ENCODE peak calls at places on chromosomes 2 and 18, in six cellular contexts. L, B, H, C, J and K are unnamed samples.

GRCh38 chr2:46674451-46674850 is 195.1 kb downstream of the TMEM247 start:
- DNase-seq in L (no peak), B (no peak), H (no peak), C (no peak), J (no peak), K (no peak)

GRCh38 chr2:200081221-200081620 is 125.8 kb downstream of the MAIP1 start:
- DNase-seq in L (no peak), B (no peak), H (no peak), C (no peak), J (no peak), K (peak)

GRCh38 chr2:7685342-7686015 is 768.3 kb downstream of the RNF144A start:
- DNase-seq in L (no peak), B (no peak), H (no peak), C (no peak), J (no peak), K (no peak)

GRCh38 chr2:9408641-9409151 is 14.6 kb downstream of the ITGB1BP1 start:
- DNase-seq in L (no peak), B (no peak), H (no peak), C (no peak), J (no peak), K (no peak)

GRCh38 chr2:240397924-240398611 is 37.4 kb upstream of the GPC1 start:
- DNase-seq in L (no peak), B (no peak), H (no peak), C (no peak), J (no peak), K (no peak)

GRCh38 chr2:222302178-222303018 is 3.6 kb upstream of the PAX3 start:
- DNase-seq in L (peak), B (no peak), H (no peak), C (no peak), J (no peak), K (no peak)

GRCh38 chr18:48541026-48541746 is 2.4 kb downstream of the CTIF start:
- DNase-seq in L (peak), B (peak), H (no peak), C (no peak), J (no peak), K (no peak)

GRCh38 chr2:104375206-104375605 is 478.7 kb upstream of the POU3F3 start:
- DNase-seq in L (no peak), B (no peak), H (no peak), C (no peak), J (no peak), K (no peak)

GRCh38 chr2:203797363-203798111 is 70.0 kb upstream of the CTLA4 start:
- DNase-seq in L (no peak), B (no peak), H (no peak), C (no peak), J (no peak), K (no peak)

DNA sequence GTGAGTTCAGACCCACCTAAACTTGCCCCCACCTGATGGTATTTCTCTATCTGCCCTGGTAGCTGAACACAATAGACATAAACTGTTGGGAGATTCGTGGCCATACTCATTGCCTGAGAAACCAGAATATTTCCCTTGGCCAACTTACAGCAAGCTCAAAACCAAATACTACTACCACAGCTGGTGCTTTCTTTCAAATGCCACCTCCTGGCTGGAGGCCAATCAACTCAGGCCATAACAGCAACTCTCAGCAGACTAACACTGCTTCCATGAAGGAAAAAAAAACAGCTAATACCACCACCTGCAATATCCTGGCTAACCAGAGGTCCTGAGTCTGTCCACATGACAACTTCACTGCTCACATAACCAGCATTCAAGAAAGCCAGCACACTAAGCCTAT is 373.1 kb downstream of the CMPK2 start:
- DNase-seq in L (no peak), B (no peak), H (no peak), C (no peak), J (no peak), K (no peak)
- TF ChIP-seq ZNF274 in L (no peak), B (no peak), H (no peak), C (no peak), J (no peak), K (no peak)

GRCh38 chr18:54812885-54813284 is 15.4 kb upstream of the RAB27B start:
- DNase-seq in L (no peak), B (no peak), H (no peak), C (no peak), J (no peak), K (no peak)
- TF ChIP-seq ZNF274 in L (no peak), B (no peak), H (no peak), C (no peak), J (no peak), K (no peak)

GRCh38 chr2:105417789-105418475 is 19.1 kb upstream of the FHL2 start:
- DNase-seq in L (no peak), B (peak), H (no peak), C (no peak), J (no peak), K (no peak)
- TF ChIP-seq ZNF274 in L (no peak), B (peak), H (no peak), C (no peak), J (no peak), K (no peak)

GRCh38 chr18:23057096-23057495 is 78.2 kb upstream of the CABLES1 start:
- DNase-seq in L (no peak), B (no peak), H (no peak), C (no peak), J (no peak), K (no peak)

GRCh38 chr18:23059541-23060465 is 75.5 kb upstream of the CABLES1 start:
- DNase-seq in L (no peak), B (no peak), H (no peak), C (no peak), J (no peak), K (no peak)

GRCh38 chr18:23056315-23056714 is 79.0 kb upstream of the CABLES1 start:
- DNase-seq in L (no peak), B (no peak), H (no peak), C (no peak), J (no peak), K (no peak)

GRCh38 chr18:23054553-23054952 is 80.7 kb upstream of the CABLES1 start:
- DNase-seq in L (no peak), B (no peak), H (no peak), C (no peak), J (no peak), K (no peak)

DNA sequence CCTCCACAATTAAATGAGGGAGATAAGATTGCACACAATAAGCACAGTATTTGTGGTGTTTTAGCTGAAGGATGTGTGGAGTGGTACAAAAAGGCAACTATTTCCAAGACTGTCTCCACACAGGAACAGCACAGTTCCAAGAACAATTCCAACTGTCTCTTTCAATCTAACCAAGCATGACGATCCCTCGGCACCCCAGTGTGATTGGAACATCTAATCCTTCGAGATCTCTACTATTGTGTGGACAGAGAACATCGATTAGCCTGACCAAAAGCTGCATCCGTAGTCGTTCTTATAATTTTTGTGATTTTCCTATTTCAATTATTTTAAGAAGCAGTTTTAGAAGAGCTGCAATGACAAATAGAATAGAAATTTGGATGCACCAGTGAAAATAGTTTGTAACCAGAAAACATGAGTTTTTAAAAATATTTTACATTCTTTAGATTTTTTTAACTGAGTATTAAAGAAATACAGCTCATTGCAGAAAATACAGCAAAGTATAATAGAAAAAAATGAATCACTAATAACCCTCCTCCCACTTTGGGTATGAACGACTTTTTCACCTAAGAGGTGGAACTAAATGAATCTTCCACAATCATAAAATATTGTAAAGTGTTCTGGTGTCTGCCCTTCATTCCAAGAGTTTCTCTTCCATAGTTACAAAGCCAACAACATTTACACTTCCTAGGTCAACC is 76.4 kb upstream of the CABLES1 start:
- DNase-seq in L (no peak), B (no peak), H (no peak), C (no peak), J (no peak), K (no peak)
- TF ChIP-seq ZNF274 in L (no peak), B (no peak), H (no peak), C (no peak), J (no peak), K (no peak)

DNA sequence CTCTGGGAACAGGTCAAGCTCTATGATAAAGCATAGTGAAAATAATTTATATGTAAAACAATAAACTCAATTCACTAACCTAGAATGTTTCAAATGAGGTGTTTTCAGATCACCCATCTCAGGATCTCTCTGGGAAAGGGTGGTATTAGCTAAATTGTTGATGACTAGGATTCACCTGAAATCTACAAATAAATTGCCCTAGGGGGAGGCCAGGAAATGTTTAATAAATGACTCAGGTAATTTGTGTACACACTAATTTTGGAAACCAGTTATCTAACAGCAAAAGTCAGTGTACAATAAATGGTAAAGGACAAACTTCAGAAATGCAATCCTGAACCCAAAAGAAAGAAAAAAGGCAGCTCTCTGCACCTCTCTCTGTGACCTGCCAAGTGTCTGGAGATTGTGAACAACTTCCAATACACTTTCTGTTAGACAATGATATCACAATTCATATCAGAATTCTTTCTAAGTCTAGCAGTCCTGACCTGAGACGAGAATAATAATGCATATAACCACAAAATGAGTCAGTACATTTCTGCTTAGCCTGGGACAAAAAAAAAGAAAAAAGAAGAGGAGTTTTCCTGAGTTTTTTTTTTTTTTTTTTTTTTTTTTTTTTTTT is 760.0 kb downstream of the EPHA4 start:
- DNase-seq in L (no peak), B (no peak), H (no peak), C (no peak), J (no peak), K (no peak)
- TF ChIP-seq ZNF274 in L (no peak), B (no peak), H (no peak), C (no peak), J (no peak), K (no peak)

GRCh38 chr18:9428862-9429661 is 46.3 kb upstream of the RALBP1 start:
- DNase-seq in L (no peak), B (no peak), H (no peak), C (no peak), J (no peak), K (no peak)
- TF ChIP-seq ZNF274 in L (no peak), B (no peak), H (no peak), C (no peak), J (no peak), K (no peak)

GRCh38 chr18:29879763-29880162 is 1162.8 kb downstream of the DSC3 start:
- DNase-seq in L (no peak), B (no peak), H (no peak), C (no peak), J (no peak), K (no peak)

GRCh38 chr18:29883114-29883513 is 1159.4 kb downstream of the DSC3 start:
- DNase-seq in L (no peak), B (no peak), H (no peak), C (no peak), J (no peak), K (no peak)

GRCh38 chr18:29882620-29883019 is 1159.9 kb downstream of the DSC3 start:
- DNase-seq in L (no peak), B (no peak), H (no peak), C (no peak), J (no peak), K (no peak)
- TF ChIP-seq ZNF274 in L (no peak), B (no peak), H (no peak), C (no peak), J (no peak), K (no peak)

DNA sequence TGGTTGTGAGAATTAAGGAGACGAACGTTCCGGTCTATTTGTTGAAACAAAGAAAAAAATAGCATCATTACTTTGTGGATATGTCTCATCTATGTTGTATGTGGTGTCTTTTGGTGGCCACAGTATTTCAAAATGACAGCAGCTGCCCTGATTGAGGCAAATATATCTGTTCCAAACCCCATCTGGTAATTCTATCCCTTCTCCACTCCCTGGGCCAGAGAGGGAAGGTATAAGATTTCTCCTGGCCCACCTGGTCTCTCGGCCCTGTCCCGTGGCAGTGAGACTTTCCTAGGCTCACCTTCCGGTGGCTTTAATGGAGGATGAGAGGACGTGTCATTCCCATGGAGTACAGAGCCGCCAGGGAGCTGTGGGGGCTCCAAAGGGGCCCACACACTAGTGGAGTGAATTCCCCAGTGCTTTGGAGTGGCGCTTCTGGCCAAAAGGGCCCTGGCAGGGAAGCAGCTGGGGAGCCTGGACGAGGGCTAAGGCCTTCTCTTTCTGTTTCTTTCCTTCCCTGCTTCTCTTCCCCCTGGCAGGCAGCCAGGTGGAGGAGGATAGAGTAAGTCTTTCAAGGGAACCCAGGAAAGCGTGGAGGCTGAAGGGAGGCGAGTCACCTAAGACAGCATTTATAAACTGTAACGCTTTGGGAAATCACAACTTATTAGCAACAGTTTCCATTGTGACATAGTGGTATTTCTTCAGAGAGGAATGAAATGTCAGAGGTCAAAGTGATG is 5.6 kb downstream of the FOSL2 start:
- DNase-seq in L (no peak), B (no peak), H (no peak), C (no peak), J (no peak), K (no peak)
- TF ChIP-seq ZNF274 in L (no peak), B (no peak), H (no peak), C (no peak), J (no peak), K (no peak)